ENCODE peak calls at places on chromosomes 4 and X, in seven cellular contexts. H is SK-N-SH, D is HCT116, F is GM12878, K is H1, O is HepG2, L is K562. S is an unnamed sample.

GRCh38 chr4:71602271-71602890 is 181.5 kb downstream of the GC start:
- DNase-seq in H (no peak), D (no peak), F (no peak), K (no peak), O (no peak), L (no peak), S (no peak)

GRCh38 chrX:13691845-13692334 is 3.0 kb downstream of the RAB9A start:
- DNase-seq in H (no peak), D (no peak), F (no peak), K (no peak), O (peak), L (no peak), S (no peak)

GRCh38 chr4:63558709-63559108 is 850.5 kb downstream of the TECRL start:
- DNase-seq in H (no peak), D (no peak), F (no peak), K (no peak), O (no peak), L (no peak), S (no peak)

GRCh38 chr4:10200869-10201268 is 84.3 kb upstream of the WDR1 start:
- DNase-seq in H (no peak), D (no peak), F (no peak), K (no peak), O (no peak), L (peak), S (no peak)

GRCh38 chr4:183723561-183724228 is 64.6 kb downstream of the TRAPPC11 start:
- DNase-seq in H (no peak), D (no peak), F (no peak), K (no peak), O (peak), L (no peak), S (no peak)

GRCh38 chrX:85994228-85994627 is 53.1 kb downstream of the CHM start:
- DNase-seq in H (peak), D (no peak), F (no peak), K (no peak), O (peak), L (no peak), S (no peak)

GRCh38 chr4:77493829-77494551 is 111.6 kb upstream of the CXCL13 start:
- DNase-seq in H (no peak), D (no peak), F (no peak), K (no peak), O (no peak), L (no peak), S (no peak)

GRCh38 chr4:84638092-84638491 is 55.2 kb downstream of the CDS1 start:
- DNase-seq in H (no peak), D (no peak), F (no peak), K (no peak), O (peak), L (no peak), S (no peak)

GRCh38 chr4:4457803-4458550 is 71.1 kb downstream of the NSG1 start:
- DNase-seq in H (no peak), D (no peak), F (no peak), K (no peak), O (no peak), L (no peak), S (no peak)

GRCh38 chrX:96683997-96684338 is 674 bp upstream of the DIAPH2 start:
- DNase-seq in H (no peak), D (no peak), F (no peak), K (no peak), O (peak), L (no peak), S (no peak)

GRCh38 chr4:186536285-186536684 is 19.1 kb downstream of the MTNR1A start:
- DNase-seq in H (no peak), D (peak), F (no peak), K (no peak), O (peak), L (peak), S (no peak)

GRCh38 chr4:147843162-147843561 is 111.3 kb downstream of the ARHGAP10 start:
- DNase-seq in H (no peak), D (peak), F (no peak), K (no peak), O (peak), L (peak), S (peak)

GRCh38 chr4:40473578-40474388 is 138.7 kb downstream of the CHRNA9 start:
- DNase-seq in H (no peak), D (no peak), F (peak), K (no peak), O (peak), L (no peak), S (no peak)

GRCh38 chr4:48991357-48991756 is 5.3 kb downstream of the CWH43 start:
- DNase-seq in H (no peak), D (no peak), F (no peak), K (no peak), O (no peak), L (no peak), S (no peak)

GRCh38 chrX:134173541-134174272 is 63.3 kb upstream of the CCDC160 start:
- DNase-seq in H (peak), D (no peak), F (no peak), K (peak), O (no peak), L (no peak), S (no peak)

GRCh38 chrX:16278927-16279326 is 111.6 kb downstream of the MAGEB17 start:
- DNase-seq in H (no peak), D (no peak), F (no peak), K (peak), O (no peak), L (no peak), S (peak)

GRCh38 chr4:82431026-82431745 is 796 bp downstream of the ENOPH1 start:
- DNase-seq in H (peak), D (no peak), F (no peak), K (no peak), O (no peak), L (peak), S (peak)

GRCh38 chr4:119477412-119478053 is 151.1 kb downstream of the PDE5A start:
- DNase-seq in H (no peak), D (no peak), F (no peak), K (no peak), O (no peak), L (no peak), S (no peak)

GRCh38 chr4:13944095-13944501 is 316.6 kb upstream of the BOD1L1 start:
- DNase-seq in H (no peak), D (no peak), F (no peak), K (no peak), O (no peak), L (no peak), S (no peak)

GRCh38 chr4:169252339-169253086 is 18.2 kb downstream of the SH3RF1 start:
- DNase-seq in H (no peak), D (no peak), F (no peak), K (no peak), O (no peak), L (no peak), S (no peak)

GRCh38 chrX:134685662-134686061 is 27.4 kb upstream of the PLAC1 start:
- DNase-seq in H (no peak), D (no peak), F (no peak), K (no peak), O (no peak), L (no peak), S (no peak)

GRCh38 chrX:153772608-153773217 is 8.1 kb upstream of the SRPK3 start:
- DNase-seq in H (peak), D (no peak), F (no peak), K (no peak), O (no peak), L (no peak), S (no peak)

GRCh38 chrX:53481816-53482485 is 47.8 kb upstream of the HSD17B10 start:
- DNase-seq in H (peak), D (peak), F (no peak), K (peak), O (peak), L (peak), S (peak)

GRCh38 chr4:98209111-98209510 is 52.1 kb upstream of the RAP1GDS1 start:
- DNase-seq in H (no peak), D (no peak), F (no peak), K (no peak), O (no peak), L (no peak), S (no peak)

GRCh38 chrX:135453381-135453780 is 31.6 kb downstream of the SMIM10L2A start:
- DNase-seq in H (no peak), D (no peak), F (no peak), K (peak), O (no peak), L (no peak), S (no peak)

GRCh38 chrX:118853596-118853995 is 30.0 kb downstream of the ZCCHC12 start:
- DNase-seq in H (no peak), D (no peak), F (no peak), K (no peak), O (no peak), L (no peak), S (no peak)

GRCh38 chr4:8541981-8542715 is 38.0 kb upstream of the GPR78 start:
- DNase-seq in H (no peak), D (no peak), F (no peak), K (no peak), O (no peak), L (no peak), S (no peak)

GRCh38 chr4:56060021-56060420 is 111.3 kb downstream of the CEP135 start:
- DNase-seq in H (no peak), D (no peak), F (no peak), K (no peak), O (no peak), L (no peak), S (no peak)

GRCh38 chr4:110837896-110838450 is 215.1 kb upstream of the PITX2 start:
- DNase-seq in H (no peak), D (no peak), F (no peak), K (no peak), O (no peak), L (no peak), S (no peak)

GRCh38 chrX:143683486-143683885 is 37.1 kb downstream of the SPANXN2 start:
- DNase-seq in H (no peak), D (no peak), F (no peak), K (no peak), O (no peak), L (no peak), S (no peak)

GRCh38 chr4:120263623-120264022 is 197.0 kb upstream of the MAD2L1 start:
- DNase-seq in H (no peak), D (no peak), F (no peak), K (no peak), O (no peak), L (no peak), S (no peak)

GRCh38 chr4:28269426-28269825 is 1408.8 kb downstream of the STIM2 start:
- DNase-seq in H (no peak), D (no peak), F (no peak), K (no peak), O (no peak), L (no peak), S (no peak)

GRCh38 chr4:98447648-98448047 is 186.5 kb downstream of the RAP1GDS1 start:
- DNase-seq in H (no peak), D (no peak), F (no peak), K (peak), O (no peak), L (no peak), S (no peak)

GRCh38 chrX:132086717-132087116 is 41.1 kb downstream of the FRMD7 start:
- DNase-seq in H (no peak), D (no peak), F (no peak), K (no peak), O (no peak), L (no peak), S (no peak)

GRCh38 chr4:38753021-38753806 is 29.6 kb downstream of the TLR10 start:
- DNase-seq in H (peak), D (peak), F (no peak), K (peak), O (peak), L (no peak), S (no peak)
- TF ChIP-seq JUND in H (no peak), D (no peak), F (no peak), K (no peak), O (no peak), L (no peak), S (no peak)

GRCh38 chrX:100964362-100964761 is 5.1 kb upstream of the ARL13A start:
- DNase-seq in H (no peak), D (no peak), F (no peak), K (no peak), O (no peak), L (no peak), S (no peak)
- TF ChIP-seq JUND in H (no peak), D (no peak), F (no peak), K (no peak), O (no peak), L (no peak), S (no peak)

GRCh38 chr4:912548-913279 is 19.4 kb downstream of the GAK start:
- DNase-seq in H (no peak), D (no peak), F (no peak), K (no peak), O (no peak), L (no peak), S (no peak)

GRCh38 chr4:913280-913618 is 18.9 kb downstream of the GAK start:
- DNase-seq in H (no peak), D (no peak), F (no peak), K (no peak), O (no peak), L (no peak), S (no peak)

GRCh38 chr4:914531-914930 is 17.6 kb downstream of the GAK start:
- DNase-seq in H (no peak), D (no peak), F (no peak), K (no peak), O (no peak), L (no peak), S (no peak)

GRCh38 chr4:915595-915994 is 16.5 kb downstream of the GAK start:
- DNase-seq in H (no peak), D (no peak), F (no peak), K (no peak), O (no peak), L (no peak), S (no peak)

DNA sequence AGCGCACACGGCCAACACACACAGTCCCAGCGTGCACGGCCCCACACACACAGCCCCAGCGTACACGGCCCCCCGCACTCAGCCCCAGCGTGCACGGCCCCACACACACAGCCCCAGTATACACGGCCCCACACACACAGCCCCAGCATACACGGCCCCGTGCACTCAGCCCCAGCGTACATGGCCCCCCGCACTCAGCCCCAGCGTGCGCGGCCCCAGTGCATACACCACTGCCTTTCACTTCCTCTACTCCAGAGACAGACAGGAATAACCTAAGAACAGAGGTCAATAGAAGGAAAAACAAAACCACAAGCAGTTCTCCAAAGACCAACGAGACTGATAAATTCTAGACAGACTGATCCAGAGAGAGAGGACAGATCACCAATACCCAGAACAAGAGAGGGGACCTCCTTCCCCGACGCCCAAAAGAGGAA is 17.1 kb downstream of the GAK start:
- DNase-seq in H (no peak), D (no peak), F (no peak), K (no peak), O (no peak), L (no peak), S (no peak)
- TF ChIP-seq JUND in H (no peak), D (no peak), F (no peak), K (no peak), O (no peak), L (no peak), S (no peak)

DNA sequence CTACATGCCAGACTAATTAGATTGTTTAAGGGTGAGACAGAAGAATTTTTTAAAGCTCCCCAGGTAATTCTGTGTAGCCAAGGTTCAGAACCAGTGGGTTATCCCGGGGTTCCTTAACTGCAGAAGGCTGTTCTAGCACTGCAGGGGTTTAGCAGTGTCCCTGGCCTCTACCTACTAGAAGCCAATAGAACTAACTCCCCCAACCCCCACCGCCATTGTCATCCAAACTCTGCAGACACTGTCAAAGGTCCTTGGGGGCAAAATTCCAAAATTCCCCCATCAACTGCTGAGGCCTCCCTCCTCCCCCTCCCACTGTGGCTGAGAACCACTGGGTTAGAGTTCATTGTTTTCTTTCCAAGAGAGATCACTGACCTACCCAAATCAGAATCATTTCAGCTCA is 66.4 kb downstream of the MOSPD2 start:
- DNase-seq in H (no peak), D (no peak), F (no peak), K (no peak), O (no peak), L (no peak), S (no peak)
- TF ChIP-seq JUND in H (no peak), D (no peak), F (no peak), K (no peak), O (no peak), L (no peak), S (no peak)

DNA sequence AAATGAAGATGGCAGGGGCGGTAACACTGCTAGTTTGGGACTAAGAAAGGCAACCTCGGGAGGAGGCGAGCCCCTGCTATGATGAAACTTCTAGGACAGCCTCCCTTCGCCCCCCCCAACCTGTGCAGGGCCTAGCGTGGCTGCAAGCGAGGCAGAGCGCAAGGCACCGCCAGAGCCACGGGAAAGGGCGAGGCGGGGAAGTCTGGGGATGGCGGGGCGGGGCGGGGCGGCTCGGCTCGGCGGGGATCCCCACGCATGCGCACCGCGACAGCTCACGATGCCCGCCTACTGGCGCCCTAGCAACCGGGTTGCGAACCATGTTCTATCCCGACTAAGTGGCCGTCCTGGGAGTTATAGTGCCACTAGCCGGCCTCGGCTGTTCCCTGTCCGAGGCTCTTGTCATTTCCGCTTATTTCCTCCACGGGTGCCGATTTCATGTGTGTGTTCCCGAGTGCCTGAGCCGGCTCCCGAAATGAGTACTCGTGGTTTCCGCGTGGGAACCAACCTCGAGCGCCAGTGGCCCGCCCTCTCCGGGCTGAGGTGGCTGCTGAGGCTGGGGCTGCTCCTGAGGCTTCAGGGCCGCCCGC is 28.7 kb upstream of the RBMX start:
- DNase-seq in H (peak), D (peak), F (peak), K (peak), O (peak), L (peak), S (peak)
- TF ChIP-seq JUND in H (no peak), D (no peak), F (no peak), K (no peak), O (no peak), L (peak), S (no peak)

GRCh38 chrX:31546130-31546529 is 474.3 kb upstream of the FTHL17 start:
- DNase-seq in H (no peak), D (no peak), F (no peak), K (no peak), O (no peak), L (no peak), S (no peak)
- TF ChIP-seq JUND in H (no peak), D (no peak), F (no peak), K (no peak), O (no peak), L (no peak), S (no peak)

DNA sequence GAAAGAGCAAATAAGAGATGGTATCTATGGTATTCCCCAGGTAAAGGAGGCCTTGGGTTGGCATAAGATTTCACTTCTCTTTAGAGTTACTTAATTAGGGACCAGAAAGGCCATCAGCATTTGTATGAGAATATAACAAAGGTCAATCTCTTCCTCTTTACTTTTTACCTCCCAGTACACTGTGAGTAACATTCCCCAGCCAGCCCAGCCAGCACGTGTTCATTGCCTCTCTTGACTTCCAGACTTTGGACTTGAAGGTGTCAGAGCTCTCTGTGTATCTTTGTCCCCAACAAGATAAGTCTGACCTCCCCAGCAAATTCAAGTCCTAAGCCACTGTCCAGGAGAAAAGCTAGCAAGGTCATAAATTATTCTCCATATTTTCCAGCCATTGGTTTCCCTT is 110.5 kb downstream of the AR start:
- DNase-seq in H (no peak), D (no peak), F (no peak), K (no peak), O (no peak), L (no peak), S (peak)
- TF ChIP-seq JUND in H (no peak), D (no peak), F (no peak), K (no peak), O (no peak), L (no peak), S (no peak)

DNA sequence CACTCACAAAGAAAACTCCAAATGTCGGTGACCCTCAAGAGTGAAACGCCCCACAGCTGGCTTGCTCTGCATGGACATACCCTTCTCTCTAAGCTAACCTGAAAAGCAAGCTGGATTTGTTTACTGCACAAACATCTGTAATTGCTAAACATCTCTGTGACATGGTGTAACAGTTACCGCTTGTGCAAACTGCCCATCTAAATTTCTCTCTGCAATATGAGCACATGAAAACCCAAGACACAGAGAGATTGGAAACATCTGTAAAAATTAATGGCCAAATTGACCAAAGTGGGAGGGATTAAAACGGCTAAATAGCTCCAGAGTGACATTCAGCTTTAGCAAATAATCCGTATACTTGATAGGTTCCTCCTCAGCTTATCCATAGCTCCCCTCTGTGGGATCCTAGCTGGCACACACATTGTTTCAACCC is 155.0 kb upstream of the MAP3K15 start:
- DNase-seq in H (no peak), D (no peak), F (no peak), K (no peak), O (peak), L (no peak), S (no peak)
- TF ChIP-seq JUND in H (no peak), D (no peak), F (no peak), K (no peak), O (no peak), L (no peak), S (no peak)